ENCODE peak calls at places on chromosomes 1 and 21, in six cellular contexts. One of them, this sample, is unnamed.

GRCh38 chr1:223486366-223486765 is 93.2 kb downstream of the CCDC185 start:
- DNase-seq in colonic mucosa: no peak
- DNase-seq in effector memory CD4-positive, alpha-beta T cell: no peak
- DNase-seq in CD8-positive, alpha-beta memory T cell: no peak
- DNase-seq in Jurkat, Clone E6-1: peak; percentile 6
- DNase-seq in left ventricle myocardium inferior: no peak
- DNase-seq in this sample: no peak

GRCh38 chr1:233735847-233736246 is 121.9 kb downstream of the KCNK1 start:
- DNase-seq in colonic mucosa: no peak
- DNase-seq in Jurkat, Clone E6-1: no peak
- DNase-seq in effector memory CD4-positive, alpha-beta T cell: no peak
- DNase-seq in left ventricle myocardium inferior: no peak
- DNase-seq in CD8-positive, alpha-beta memory T cell: no peak
- DNase-seq in this sample: no peak

GRCh38 chr21:21151231-21151630 is 153.0 kb downstream of the NCAM2 start:
- DNase-seq in left ventricle myocardium inferior: no peak
- DNase-seq in colonic mucosa: no peak
- DNase-seq in CD8-positive, alpha-beta memory T cell: no peak
- DNase-seq in Jurkat, Clone E6-1: no peak
- DNase-seq in effector memory CD4-positive, alpha-beta T cell: no peak
- DNase-seq in this sample: no peak

GRCh38 chr1:39529901-39530535 is 38.6 kb downstream of the BMP8A start:
- DNase-seq in colonic mucosa: no peak
- DNase-seq in left ventricle myocardium inferior: no peak
- DNase-seq in effector memory CD4-positive, alpha-beta T cell: no peak
- DNase-seq in CD8-positive, alpha-beta memory T cell: no peak
- DNase-seq in Jurkat, Clone E6-1: no peak
- DNase-seq in this sample: no peak

GRCh38 chr21:33937931-33938339 is 22.3 kb upstream of the ATP5PO start:
- DNase-seq in effector memory CD4-positive, alpha-beta T cell: peak; percentile 50
- DNase-seq in colonic mucosa: no peak
- DNase-seq in Jurkat, Clone E6-1: no peak
- DNase-seq in left ventricle myocardium inferior: no peak
- DNase-seq in CD8-positive, alpha-beta memory T cell: peak; percentile 77
- DNase-seq in this sample: no peak

GRCh38 chr1:187270256-187270655 is 441.5 kb downstream of the PLA2G4A start:
- DNase-seq in colonic mucosa: no peak
- DNase-seq in effector memory CD4-positive, alpha-beta T cell: no peak
- DNase-seq in left ventricle myocardium inferior: no peak
- DNase-seq in CD8-positive, alpha-beta memory T cell: no peak
- DNase-seq in Jurkat, Clone E6-1: no peak
- DNase-seq in this sample: no peak

GRCh38 chr1:58162952-58163550 is 383.5 kb downstream of the OMA1 start:
- DNase-seq in left ventricle myocardium inferior: peak; percentile 33
- DNase-seq in Jurkat, Clone E6-1: no peak
- DNase-seq in colonic mucosa: peak; percentile 51
- DNase-seq in CD8-positive, alpha-beta memory T cell: no peak
- DNase-seq in effector memory CD4-positive, alpha-beta T cell: no peak
- DNase-seq in this sample: peak; percentile 33

GRCh38 chr1:19250629-19251304 is 557 bp downstream of the EMC1 start:
- DNase-seq in left ventricle myocardium inferior: no peak
- DNase-seq in Jurkat, Clone E6-1: no peak
- DNase-seq in colonic mucosa: no peak
- DNase-seq in effector memory CD4-positive, alpha-beta T cell: no peak
- DNase-seq in CD8-positive, alpha-beta memory T cell: no peak
- DNase-seq in this sample: no peak

GRCh38 chr1:23598424-23598823 is 39.1 kb upstream of the ID3 start:
- DNase-seq in left ventricle myocardium inferior: no peak
- DNase-seq in colonic mucosa: no peak
- DNase-seq in Jurkat, Clone E6-1: peak; percentile 95
- DNase-seq in CD8-positive, alpha-beta memory T cell: no peak
- DNase-seq in effector memory CD4-positive, alpha-beta T cell: no peak
- DNase-seq in this sample: no peak

GRCh38 chr1:174692313-174692712 is 244.5 kb downstream of the GPR52 start:
- DNase-seq in colonic mucosa: no peak
- DNase-seq in CD8-positive, alpha-beta memory T cell: no peak
- DNase-seq in left ventricle myocardium inferior: no peak
- DNase-seq in Jurkat, Clone E6-1: no peak
- DNase-seq in effector memory CD4-positive, alpha-beta T cell: no peak
- DNase-seq in this sample: no peak

GRCh38 chr1:199550384-199551067 is 477.0 kb upstream of the NR5A2 start:
- DNase-seq in left ventricle myocardium inferior: no peak
- DNase-seq in CD8-positive, alpha-beta memory T cell: no peak
- DNase-seq in colonic mucosa: no peak
- DNase-seq in effector memory CD4-positive, alpha-beta T cell: no peak
- DNase-seq in Jurkat, Clone E6-1: peak; percentile 57
- DNase-seq in this sample: no peak

GRCh38 chr1:208510192-208510952 is 266.2 kb upstream of the PLXNA2 start:
- DNase-seq in left ventricle myocardium inferior: no peak
- DNase-seq in effector memory CD4-positive, alpha-beta T cell: no peak
- DNase-seq in CD8-positive, alpha-beta memory T cell: no peak
- DNase-seq in Jurkat, Clone E6-1: no peak
- DNase-seq in colonic mucosa: no peak
- DNase-seq in this sample: peak; percentile 69

GRCh38 chr1:180230791-180231505 is 884 bp downstream of the LHX4 start:
- DNase-seq in left ventricle myocardium inferior: no peak
- DNase-seq in CD8-positive, alpha-beta memory T cell: no peak
- DNase-seq in Jurkat, Clone E6-1: no peak
- DNase-seq in colonic mucosa: no peak
- DNase-seq in effector memory CD4-positive, alpha-beta T cell: no peak
- DNase-seq in this sample: peak; percentile 73
- H3K4me3 ChIP-seq in left ventricle myocardium inferior: peak overlapping the region; percentile 75
- H3K4me3 ChIP-seq in CD8-positive, alpha-beta memory T cell: peak overlapping the region; percentile 62
- H3K4me3 ChIP-seq in Jurkat, Clone E6-1: peak overlapping the region; percentile 57
- H3K4me3 ChIP-seq in colonic mucosa: peak overlapping the region; percentile 56
- H3K4me3 ChIP-seq in effector memory CD4-positive, alpha-beta T cell: peak overlapping the region; percentile 69
- H3K4me3 ChIP-seq in this sample: peak overlapping the region; percentile 51

DNA sequence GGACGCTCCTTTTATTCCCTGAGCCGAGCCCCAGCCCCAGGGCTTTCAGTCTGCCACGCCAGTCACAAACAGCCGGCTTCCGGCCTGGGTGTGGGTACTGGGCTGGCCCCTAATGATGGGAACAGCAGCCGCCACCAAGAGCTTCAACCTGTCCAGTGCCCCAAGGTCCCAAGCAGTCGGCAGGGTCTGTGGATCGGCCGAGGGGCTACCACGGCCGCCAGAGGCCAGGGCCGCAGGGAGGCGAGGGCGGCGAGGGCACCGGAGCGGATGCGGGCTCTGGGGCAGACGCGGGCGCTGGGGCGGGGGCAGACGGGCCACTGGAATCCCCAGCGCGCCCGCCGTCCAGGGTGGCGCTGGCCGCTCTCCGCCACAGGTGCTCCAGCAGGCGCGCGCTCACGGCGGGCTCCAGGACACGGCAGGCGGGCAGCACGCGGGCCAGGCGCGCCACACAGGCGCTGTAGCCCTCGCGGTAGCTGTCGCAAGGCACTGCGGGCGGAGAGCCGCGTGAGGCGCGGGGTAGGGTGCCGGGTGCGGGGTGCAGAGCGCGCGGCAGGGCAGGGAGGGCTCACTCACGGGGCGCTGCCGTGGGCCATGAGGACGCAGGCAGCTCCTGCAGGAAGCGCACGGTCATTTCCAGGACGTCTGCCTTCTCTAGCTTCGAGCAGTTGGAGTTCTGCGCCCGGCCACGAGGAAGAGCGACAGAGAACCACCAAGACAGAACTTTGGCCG is 887 bp downstream of the HES2 start:
- DNase-seq in left ventricle myocardium inferior: no peak
- DNase-seq in Jurkat, Clone E6-1: no peak
- DNase-seq in effector memory CD4-positive, alpha-beta T cell: no peak
- DNase-seq in CD8-positive, alpha-beta memory T cell: no peak
- DNase-seq in colonic mucosa: no peak
- DNase-seq in this sample: no peak
- H3K4me3 ChIP-seq in left ventricle myocardium inferior: peak overlapping the region; percentile 58
- H3K4me3 ChIP-seq in Jurkat, Clone E6-1: no peak overlapping the region
- H3K4me3 ChIP-seq in effector memory CD4-positive, alpha-beta T cell: peak overlapping the region; percentile 43
- H3K4me3 ChIP-seq in CD8-positive, alpha-beta memory T cell: no peak overlapping the region
- H3K4me3 ChIP-seq in colonic mucosa: peak overlapping the region; percentile 50
- H3K4me3 ChIP-seq in this sample: no peak overlapping the region

DNA sequence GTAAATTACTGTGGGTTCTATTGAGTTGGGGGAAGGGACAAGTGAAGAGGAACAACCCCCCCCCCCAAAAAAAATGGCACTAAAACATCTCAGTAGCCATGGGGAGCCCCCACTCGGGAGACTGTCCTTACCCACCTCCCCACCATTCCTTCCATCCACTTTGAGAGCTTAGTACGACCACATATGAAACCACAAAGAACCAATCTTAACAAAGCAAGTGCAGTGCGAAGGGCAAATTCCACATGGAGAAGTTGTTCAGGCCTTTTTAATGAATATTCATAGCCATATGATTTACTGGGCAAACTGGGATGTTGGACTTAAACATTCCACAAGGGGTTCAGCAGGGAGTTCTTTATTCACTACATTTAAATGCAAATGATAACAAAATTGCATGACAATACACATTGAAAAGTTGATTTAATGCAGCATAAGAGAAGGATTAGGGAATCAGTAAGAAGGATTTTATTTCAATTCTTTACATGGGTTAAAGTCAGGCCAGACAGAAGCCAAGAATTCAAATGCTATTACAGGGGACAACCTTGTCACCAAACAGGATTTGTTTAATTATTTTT is 14.7 kb downstream of the NMNAT2 start:
- DNase-seq in effector memory CD4-positive, alpha-beta T cell: no peak
- DNase-seq in left ventricle myocardium inferior: no peak
- DNase-seq in Jurkat, Clone E6-1: no peak
- DNase-seq in CD8-positive, alpha-beta memory T cell: no peak
- DNase-seq in colonic mucosa: no peak
- DNase-seq in this sample: no peak
- H3K4me3 ChIP-seq in effector memory CD4-positive, alpha-beta T cell: no peak overlapping the region
- H3K4me3 ChIP-seq in left ventricle myocardium inferior: no peak overlapping the region
- H3K4me3 ChIP-seq in Jurkat, Clone E6-1: no peak overlapping the region
- H3K4me3 ChIP-seq in CD8-positive, alpha-beta memory T cell: no peak overlapping the region
- H3K4me3 ChIP-seq in colonic mucosa: no peak overlapping the region
- H3K4me3 ChIP-seq in this sample: no peak overlapping the region

GRCh38 chr1:182614796-182615451 is 10.7 kb upstream of the RGS16 start:
- DNase-seq in effector memory CD4-positive, alpha-beta T cell: peak; percentile 21
- DNase-seq in left ventricle myocardium inferior: peak; percentile 84
- DNase-seq in CD8-positive, alpha-beta memory T cell: peak; percentile 61
- DNase-seq in Jurkat, Clone E6-1: no peak
- DNase-seq in colonic mucosa: peak; percentile 60
- DNase-seq in this sample: peak; percentile 94
- H3K4me3 ChIP-seq in effector memory CD4-positive, alpha-beta T cell: peak overlapping the region; percentile 53
- H3K4me3 ChIP-seq in left ventricle myocardium inferior: peak overlapping the region; percentile 71
- H3K4me3 ChIP-seq in CD8-positive, alpha-beta memory T cell: peak overlapping the region; percentile 52
- H3K4me3 ChIP-seq in Jurkat, Clone E6-1: peak overlapping the region; percentile 15
- H3K4me3 ChIP-seq in colonic mucosa: peak overlapping the region; percentile 50
- H3K4me3 ChIP-seq in this sample: peak overlapping the region; percentile 36

DNA sequence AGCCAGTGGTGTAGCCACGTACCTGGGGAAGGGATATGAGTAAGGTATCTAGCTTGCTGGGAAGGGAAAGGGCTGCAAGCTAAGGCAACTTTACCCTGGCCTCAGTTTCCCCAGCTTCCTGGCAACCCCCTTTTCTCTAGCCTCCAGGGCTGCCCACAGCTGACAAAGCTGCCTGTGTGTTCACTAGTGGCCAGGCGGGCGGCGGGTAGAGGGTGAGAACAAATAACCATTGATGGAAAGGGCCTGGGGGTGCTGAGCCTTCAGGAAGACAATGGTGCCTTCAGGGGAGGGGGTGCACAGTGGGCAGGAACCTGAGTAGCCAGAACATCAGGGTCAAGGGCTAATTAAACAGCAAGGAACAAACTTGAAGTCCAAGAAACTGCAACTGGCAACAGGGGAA is 6.1 kb downstream of the CERS2 start:
- DNase-seq in colonic mucosa: no peak
- DNase-seq in Jurkat, Clone E6-1: no peak
- DNase-seq in left ventricle myocardium inferior: no peak
- DNase-seq in CD8-positive, alpha-beta memory T cell: no peak
- DNase-seq in effector memory CD4-positive, alpha-beta T cell: no peak
- DNase-seq in this sample: no peak
- H3K4me3 ChIP-seq in colonic mucosa: no peak overlapping the region
- H3K4me3 ChIP-seq in Jurkat, Clone E6-1: no peak overlapping the region
- H3K4me3 ChIP-seq in left ventricle myocardium inferior: no peak overlapping the region
- H3K4me3 ChIP-seq in CD8-positive, alpha-beta memory T cell: no peak overlapping the region
- H3K4me3 ChIP-seq in effector memory CD4-positive, alpha-beta T cell: no peak overlapping the region
- H3K4me3 ChIP-seq in this sample: no peak overlapping the region

DNA sequence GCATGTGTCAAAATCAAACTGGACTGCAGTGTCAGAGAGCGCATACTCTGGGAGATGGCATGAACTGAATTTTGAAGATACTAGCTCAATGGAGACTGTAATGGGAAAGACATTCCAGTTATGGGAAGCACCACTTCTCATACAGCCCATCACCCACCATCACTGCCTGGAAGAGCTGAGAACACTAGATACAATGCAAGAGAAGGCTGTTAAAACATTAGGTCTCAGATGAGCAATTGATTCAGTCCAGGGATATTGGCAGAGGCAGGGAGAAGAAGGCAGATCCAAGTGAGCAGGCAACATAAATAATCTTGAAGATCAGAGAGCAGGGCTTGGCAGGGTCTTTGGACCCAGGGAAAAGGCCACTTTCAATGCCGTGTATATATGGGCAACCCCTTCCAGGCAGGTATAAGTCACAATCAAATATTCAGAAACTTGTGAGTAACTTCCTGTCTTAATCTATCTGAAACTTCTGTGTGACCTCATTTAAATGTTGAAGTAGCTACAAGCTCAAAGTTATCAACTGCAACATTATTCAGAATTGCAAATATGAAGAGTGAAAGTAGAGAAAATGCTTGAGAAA is 290.3 kb upstream of the SGIP1 start:
- DNase-seq in colonic mucosa: no peak
- DNase-seq in Jurkat, Clone E6-1: no peak
- DNase-seq in CD8-positive, alpha-beta memory T cell: no peak
- DNase-seq in effector memory CD4-positive, alpha-beta T cell: no peak
- DNase-seq in left ventricle myocardium inferior: no peak
- DNase-seq in this sample: no peak
- H3K4me3 ChIP-seq in colonic mucosa: no peak overlapping the region
- H3K4me3 ChIP-seq in Jurkat, Clone E6-1: no peak overlapping the region
- H3K4me3 ChIP-seq in CD8-positive, alpha-beta memory T cell: no peak overlapping the region
- H3K4me3 ChIP-seq in effector memory CD4-positive, alpha-beta T cell: no peak overlapping the region
- H3K4me3 ChIP-seq in left ventricle myocardium inferior: no peak overlapping the region
- H3K4me3 ChIP-seq in this sample: no peak overlapping the region